ENCODE peak calls at places on chromosomes 5 and 9, in five cellular contexts. S is heart right ventricle, L is IMR-90, J is A549, Z is mucosa of descending colon. I is an unnamed sample.
A peak's percentile ranks its signal among the peaks of the same experiment; 100 is the strongest.

GRCh38 chr9:136901516-136902258 is 15.4 kb downstream of the TRAF2 start:
- DNase-seq in S (no peak), L (peak; percentile 45), J (peak; percentile 92), Z (peak; percentile 75), I (no peak)

GRCh38 chr5:10695759-10696543 is 65.1 kb downstream of the DAP start:
- DNase-seq in S (no peak), L (no peak), J (no peak), Z (no peak), I (no peak)

GRCh38 chr5:177403194-177403825 is 2.8 kb upstream of the PFN3 start:
- DNase-seq in S (no peak), L (peak; percentile 12), J (peak; percentile 59), Z (peak; percentile 53), I (no peak)

GRCh38 chr5:102794677-102795331 is 39.7 kb downstream of the PAM start:
- DNase-seq in S (no peak), L (no peak), J (no peak), Z (no peak), I (no peak)

GRCh38 chr9:121637441-121638222 is 13.8 kb upstream of the DAB2IP start:
- DNase-seq in S (no peak), L (peak; percentile 50), J (no peak), Z (no peak), I (no peak)

GRCh38 chr9:99056186-99056585 is 48.7 kb upstream of the TGFBR1 start:
- DNase-seq in S (no peak), L (no peak), J (no peak), Z (no peak), I (no peak)

GRCh38 chr5:102903074-102903871 is 148.2 kb downstream of the PAM start:
- DNase-seq in S (no peak), L (peak; percentile 36), J (no peak), Z (no peak), I (no peak)

GRCh38 chr5:126858441-126858840 is 81.5 kb downstream of the LMNB1 start:
- DNase-seq in S (no peak), L (no peak), J (no peak), Z (no peak), I (no peak)

GRCh38 chr9:14066815-14067214 is 247.1 kb downstream of the NFIB start:
- DNase-seq in S (no peak), L (no peak), J (no peak), Z (no peak), I (no peak)

GRCh38 chr5:112711436-112711835 is 26.2 kb upstream of the APC start:
- DNase-seq in S (no peak), L (no peak), J (no peak), Z (no peak), I (no peak)

GRCh38 chr5:95779611-95780010 is 42.9 kb downstream of the GLRX start:
- DNase-seq in S (no peak), L (peak; percentile 71), J (no peak), Z (no peak), I (no peak)

GRCh38 chr5:124662261-124662781 is 84.1 kb downstream of the ZNF608 start:
- DNase-seq in S (no peak), L (no peak), J (peak; percentile 81), Z (peak; percentile 62), I (no peak)

DNA sequence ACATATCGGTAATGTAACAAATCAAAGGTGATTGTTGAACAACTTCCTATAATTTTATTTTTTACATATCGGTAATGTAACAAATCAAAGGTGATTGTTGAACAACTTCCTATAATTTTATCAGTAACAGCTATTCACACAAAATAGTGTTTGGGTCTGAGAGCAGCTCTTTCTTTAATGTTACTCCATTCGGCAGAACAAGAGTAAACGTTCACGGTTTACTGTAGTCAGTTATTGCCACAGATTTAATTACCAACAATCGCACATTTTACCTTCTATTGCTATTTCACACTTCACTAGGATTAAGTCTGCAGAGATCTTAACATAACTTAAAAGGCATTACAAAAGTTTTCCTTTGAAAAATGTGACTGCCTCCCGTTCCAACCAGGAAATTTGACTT is 6.4 kb downstream of the GNAQ start:
- DNase-seq in S (no peak), L (no peak), J (no peak), Z (no peak), I (no peak)
- H3K4me1 ChIP-seq in S (peaks cover 97% of the 10 kb centered on the region), L (peaks cover 13% of the 10 kb centered on the region), J (peaks cover 63% of the 10 kb centered on the region), Z (peaks cover 42% of the 10 kb centered on the region), I (peaks cover 16% of the 10 kb centered on the region)

GRCh38 chr5:100863736-100864135 is 39.3 kb downstream of the ST8SIA4 start:
- DNase-seq in S (no peak), L (no peak), J (no peak), Z (no peak), I (no peak)
- TF ChIP-seq CTCF in S (no peak), L (no peak), J (no peak), Z (no peak), I (no peak)

GRCh38 chr5:74895906-74896305 is 29.7 kb upstream of the FAM169A start:
- DNase-seq in S (peak; percentile 80), L (peak; percentile 59), J (peak; percentile 18), Z (peak; percentile 57), I (no peak)
- H3K4me1 ChIP-seq in S (no peaks in the 10 kb centered on the region), L (no peaks in the 10 kb centered on the region), J (peaks cover 3% of the 10 kb centered on the region), Z (no peaks in the 10 kb centered on the region), I (no peaks in the 10 kb centered on the region)

DNA sequence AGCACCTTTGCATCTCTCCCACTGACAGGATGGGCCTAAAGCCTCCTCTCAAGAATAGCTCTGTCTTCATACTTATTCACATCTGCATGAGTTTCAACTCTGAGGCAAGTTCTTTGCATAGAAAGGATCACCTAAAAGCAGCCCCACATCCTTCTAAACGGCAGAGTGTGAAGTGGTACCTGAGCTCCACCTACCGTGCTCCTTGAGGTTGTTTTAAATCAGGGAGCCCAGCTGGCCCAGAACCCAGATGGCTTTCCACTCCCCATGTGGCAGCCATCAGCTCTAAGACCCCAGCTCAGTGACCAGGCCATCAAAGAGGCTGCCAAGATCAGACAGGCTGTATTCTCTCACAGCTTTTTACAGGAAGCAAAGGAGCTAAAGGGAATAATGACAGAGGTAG is 299.3 kb downstream of the RASEF start:
- DNase-seq in S (no peak), L (no peak), J (peak; percentile 9), Z (no peak), I (no peak)
- TF ChIP-seq CTCF in S (no peak), L (no peak), J (no peak), Z (no peak), I (no peak)

DNA sequence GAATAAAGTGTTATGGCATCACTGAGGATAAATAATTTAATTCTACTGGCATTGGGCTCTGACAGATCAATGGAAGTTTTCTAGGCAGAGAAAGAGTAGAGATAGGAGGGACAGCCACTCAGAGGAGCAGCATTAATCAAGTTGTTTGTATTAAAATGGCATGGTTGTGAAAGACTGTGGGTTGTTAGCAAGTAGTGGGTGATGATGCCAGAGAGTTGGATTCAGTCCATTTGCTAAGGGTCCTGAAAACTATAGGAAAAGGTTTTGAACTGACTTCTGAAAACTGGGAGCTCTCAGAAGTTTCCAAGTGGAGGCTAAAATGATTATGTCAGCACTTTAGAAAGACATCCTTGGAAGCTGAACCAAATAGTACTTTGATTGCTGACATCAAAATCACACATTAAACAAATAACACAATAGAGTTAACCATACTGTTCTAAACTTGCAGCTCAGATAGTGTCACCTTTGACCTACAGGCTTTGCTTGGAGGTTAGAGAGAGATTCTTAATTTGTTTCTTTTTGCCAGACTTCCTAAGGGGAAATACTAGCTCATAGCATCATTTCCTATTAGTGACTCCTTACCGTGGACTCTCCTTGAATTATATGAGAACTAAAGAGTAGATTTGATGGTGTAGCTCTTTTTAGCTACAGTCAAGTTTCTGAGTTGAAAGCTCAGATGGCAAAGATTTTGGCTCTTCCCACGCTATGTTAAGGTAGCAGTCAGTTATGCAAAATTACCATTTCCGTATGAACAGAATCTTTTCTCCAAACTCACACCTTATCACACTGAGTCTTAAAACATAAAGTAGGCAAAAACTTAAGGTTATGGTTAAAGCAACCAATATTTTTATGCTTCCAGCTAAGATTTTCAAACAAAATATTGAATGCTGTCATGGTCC is 277.1 kb downstream of the NR3C1 start:
- DNase-seq in S (no peak), L (peak; percentile 30), J (no peak), Z (no peak), I (no peak)
- H3K4me1 ChIP-seq in S (peaks cover 59% of the 10 kb centered on the region), L (no peaks in the 10 kb centered on the region), J (no peaks in the 10 kb centered on the region), Z (peaks cover 16% of the 10 kb centered on the region), I (no peaks in the 10 kb centered on the region)

GRCh38 chr5:170603578-170604565 is 100.1 kb downstream of the KCNIP1 start:
- DNase-seq in S (peak; percentile 38), L (peak; percentile 6), J (peak; percentile 58), Z (peak; percentile 49), I (no peak)
- TF ChIP-seq CTCF in S (peak; percentile 36), L (peak; percentile 50), J (peak; percentile 57), Z (peak; percentile 38), I (peak; percentile 19)